ENCODE peak calls at places on chromosomes 12 and 14, in seven cellular contexts. R is epithelial cell of esophagus, Y is spleen, T is RWPE1, F is adrenal gland, U is lower lobe of right lung, Z is kidney. N is an unnamed sample.

GRCh38 chr12:68031881-68032739 is 42.9 kb downstream of the IFNG-AS1 start:
- DNase-seq in T (no peak), U (no peak), F (no peak), Z (no peak), Y (no peak), R (no peak), N (no peak)

GRCh38 chr12:27870939-27871338 is 90.9 kb upstream of the MANSC4 start:
- DNase-seq in U (no peak), Y (no peak), R (no peak), T (no peak), F (no peak), Z (no peak), N (no peak)

GRCh38 chr12:85076688-85077430 is 40.7 kb downstream of the LRRIQ1 start:
- DNase-seq in Y (no peak), U (no peak), Z (no peak), R (peak; percentile 94), F (no peak), T (peak; percentile 85), N (no peak)

GRCh38 chr12:113831016-113831415 is 135.1 kb downstream of the RBM19 start:
- DNase-seq in Y (no peak), R (no peak), U (no peak), T (no peak), F (no peak), Z (no peak), N (no peak)

GRCh38 chr14:66268802-66269334 is 217.3 kb upstream of the CCDC196 start:
- DNase-seq in U (no peak), Y (no peak), R (no peak), Z (no peak), T (no peak), F (no peak), N (no peak)

GRCh38 chr12:27179399-27180214 is 64.5 kb upstream of the STK38L start:
- DNase-seq in R (peak; percentile 99), T (peak; percentile 91), U (no peak), Y (no peak), Z (no peak), F (no peak), N (no peak)

GRCh38 chr12:111826982-111827381 is 15.0 kb upstream of the MAPKAPK5 start:
- DNase-seq in Y (no peak), F (peak; percentile 20), Z (no peak), T (no peak), R (no peak), U (no peak), N (no peak)

GRCh38 chr12:20508362-20508761 is 140.0 kb downstream of the PDE3A start:
- DNase-seq in T (no peak), F (no peak), Y (no peak), Z (no peak), U (no peak), R (no peak), N (no peak)

GRCh38 chr14:49919825-49920224 is 26.9 kb downstream of the ARF6 start:
- DNase-seq in T (no peak), Y (no peak), Z (no peak), U (no peak), R (no peak), F (no peak), N (no peak)

GRCh38 chr14:105087963-105088811 is 23.0 kb upstream of the GPR132 start:
- DNase-seq in R (peak; percentile 46), Y (peak; percentile 81), Z (peak; percentile 96), F (no peak), U (peak; percentile 62), T (peak; percentile 75), N (peak; percentile 89)

GRCh38 chr14:53608369-53608768 is 348.3 kb downstream of the BMP4 start:
- DNase-seq in F (no peak), T (peak; percentile 73), Z (no peak), Y (no peak), R (peak; percentile 97), U (no peak), N (no peak)

GRCh38 chr14:72745991-72746980 is 147.6 kb downstream of the DPF3 start:
- DNase-seq in R (peak; percentile 29), Z (no peak), F (peak; percentile 49), U (no peak), T (peak; percentile 19), Y (no peak), N (no peak)

GRCh38 chr14:61545716-61546455 is 149.4 kb upstream of the HIF1A start:
- DNase-seq in T (no peak), R (no peak), F (no peak), Z (no peak), Y (no peak), U (no peak), N (no peak)

DNA sequence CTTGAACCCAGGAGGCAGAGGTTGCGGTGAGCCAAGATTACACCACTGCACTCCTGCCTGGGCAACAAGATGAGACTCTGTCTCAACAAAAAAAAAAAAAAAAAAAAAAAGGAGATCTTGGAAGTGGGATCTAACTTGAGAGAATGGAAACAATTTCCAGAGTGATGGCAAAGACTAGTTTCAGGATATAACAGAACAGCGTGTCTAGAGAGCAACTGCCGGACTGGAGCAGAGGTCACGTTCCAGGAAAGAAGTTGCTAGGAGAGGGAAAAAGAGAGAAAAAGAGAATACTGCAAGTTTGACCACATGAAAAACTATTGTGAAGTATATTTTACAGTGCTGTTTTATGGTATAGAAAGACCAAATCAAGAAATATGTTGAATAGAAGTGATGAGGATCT is 118.0 kb downstream of the MON2 start:
- DNase-seq in T (no peak), R (no peak), Y (no peak), U (no peak), Z (no peak), F (no peak), N (no peak)
- TF ChIP-seq CTCF in T (no peak), R (no peak), Y (no peak), U (no peak), Z (no peak), F (no peak), N (no peak)

DNA sequence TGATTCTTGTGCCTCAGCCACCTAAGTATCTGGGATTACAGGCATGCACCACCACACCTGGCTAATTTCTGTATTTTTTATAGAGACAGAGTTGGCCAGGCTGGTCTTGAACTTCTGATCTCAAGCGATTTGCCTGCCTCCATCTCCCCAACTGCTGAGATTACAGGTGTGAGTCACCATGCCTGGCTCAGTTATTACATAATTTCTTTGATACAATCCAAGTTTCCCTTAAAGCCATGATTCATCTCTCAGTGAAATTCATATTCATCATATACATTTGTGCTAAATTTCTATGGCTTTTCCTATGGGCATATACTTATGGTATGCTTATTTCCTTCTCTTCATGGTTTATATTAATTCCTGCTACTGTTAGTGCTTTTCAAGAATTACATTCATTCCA is 29.1 kb upstream of the PZP start:
- DNase-seq in F (no peak), T (no peak), Y (no peak), R (peak; percentile 80), U (no peak), Z (no peak), N (no peak)
- TF ChIP-seq CTCF in F (no peak), T (no peak), Y (no peak), R (no peak), U (no peak), Z (no peak), N (no peak)

DNA sequence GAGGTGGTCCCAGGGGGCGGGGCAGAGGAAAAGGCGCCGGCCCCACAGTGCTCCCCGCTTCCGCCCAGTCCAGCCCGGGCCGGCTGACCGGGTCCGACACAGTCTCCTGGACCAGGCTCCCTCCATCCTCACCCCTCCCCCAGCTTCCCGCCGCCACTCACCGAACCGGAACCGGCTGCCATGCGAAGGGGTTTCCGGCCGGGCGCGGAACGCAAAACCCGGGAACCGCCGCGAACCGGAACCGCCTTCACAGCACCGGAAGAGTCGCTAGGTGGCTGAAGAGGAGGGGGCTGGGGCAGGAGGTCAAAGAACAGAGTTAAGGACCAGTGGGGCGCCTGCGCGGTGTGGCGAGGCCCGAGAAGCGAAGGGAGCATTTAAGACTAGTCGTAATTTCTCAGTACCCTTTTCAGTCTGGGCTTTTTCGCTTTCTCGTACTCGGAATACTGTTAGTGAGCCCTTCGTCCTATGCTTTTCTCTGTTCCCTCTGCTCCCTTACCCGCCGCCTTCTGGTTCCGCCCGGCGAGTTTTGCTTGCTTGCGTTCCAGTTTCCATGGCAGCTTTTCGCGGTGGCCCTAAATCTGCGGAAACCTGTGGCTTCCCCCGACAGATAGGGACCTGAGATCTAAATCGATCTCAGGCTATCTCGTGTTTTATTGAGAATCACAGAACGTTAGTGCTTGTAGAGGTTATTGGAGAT is at the start of gene SENP1:
- DNase-seq in Y (peak; percentile 96), Z (peak; percentile 96), U (peak; percentile 93), R (peak; percentile 83), T (peak; percentile 81), F (peak; percentile 94), N (peak; percentile 96)
- TF ChIP-seq CTCF in Y (peak; percentile 54), Z (peak; percentile 1), U (peak; percentile 11), R (peak; percentile 24), T (no peak), F (no peak), N (peak; percentile 53)

GRCh38 chr12:50003595-50003994 is 21.7 kb downstream of the RACGAP1 start:
- DNase-seq in Z (no peak), T (no peak), Y (no peak), F (no peak), R (no peak), U (no peak), N (no peak)

DNA sequence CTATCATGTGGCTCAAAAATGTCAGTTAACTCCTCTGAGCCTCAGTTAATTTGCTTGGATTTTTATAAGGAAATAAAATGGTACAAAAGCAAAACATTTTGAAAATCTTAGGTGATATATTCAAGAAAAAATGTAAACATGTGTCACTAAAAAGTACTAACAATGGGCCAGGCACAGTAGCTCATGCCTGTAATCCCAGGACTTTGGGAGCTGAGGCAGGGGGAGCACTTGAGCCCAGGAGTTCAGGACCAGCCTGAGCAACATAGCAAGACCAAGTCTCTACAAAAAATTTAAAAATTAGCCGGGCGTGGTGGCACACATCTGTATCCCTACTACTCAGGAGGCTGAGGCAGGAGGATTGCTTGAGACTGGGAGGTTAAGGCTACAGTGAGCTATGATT is 25.7 kb downstream of the AQP6 start:
- DNase-seq in R (no peak), Z (no peak), U (no peak), F (no peak), Y (no peak), T (no peak), N (no peak)
- TF ChIP-seq CTCF in R (no peak), Z (no peak), U (no peak), F (no peak), Y (no peak), T (no peak), N (no peak)